ENCODE peak calls at places on chromosome 20, in eight cellular contexts. X is neural progenitor cell; U is foreskin keratinocyte; O is DND-41; I is CD8-positive, alpha-beta T cell; C is B cell; D is fibroblast of pulmonary artery; J is MCF 10A. W is an unnamed sample.

GRCh38 chr20:56689852-56690485 is 60.9 kb downstream of the TFAP2C start:
- DNase-seq in X (no peak), U (peak; percentile 51), O (no peak), I (no peak), C (no peak), D (peak; percentile 11), J (peak; percentile 79), W (no peak)

GRCh38 chr20:41392871-41393704 is 26.5 kb upstream of the EMILIN3 start:
- DNase-seq in X (no peak), U (peak; percentile 54), O (no peak), I (no peak), C (no peak), D (peak; percentile 11), J (peak; percentile 7), W (no peak)

GRCh38 chr20:18986146-18986830 is 172.7 kb downstream of the SCP2D1 start:
- DNase-seq in X (no peak), U (no peak), O (no peak), I (no peak), C (no peak), D (no peak), J (no peak), W (no peak)

GRCh38 chr20:10219452-10219791 is 792 bp downstream of the SNAP25 start:
- DNase-seq in X (peak; percentile 92), U (peak; percentile 13), O (peak; percentile 50), I (peak; percentile 65), C (peak; percentile 59), D (peak; percentile 63), J (peak; percentile 63), W (peak; percentile 88)

GRCh38 chr20:38673731-38674177 is 50.5 kb upstream of the SLC32A1 start:
- DNase-seq in X (peak; percentile 49), U (no peak), O (no peak), I (peak; percentile 17), C (no peak), D (no peak), J (no peak), W (no peak)

GRCh38 chr20:63071541-63072181 is 64.9 kb upstream of the BHLHE23 start:
- DNase-seq in X (peak; percentile 62), U (peak; percentile 62), O (no peak), I (peak; percentile 21), C (no peak), D (peak; percentile 18), J (peak; percentile 4), W (no peak)

GRCh38 chr20:17617212-17617867 is 47.5 kb downstream of the DSTN start:
- DNase-seq in X (peak; percentile 75), U (no peak), O (no peak), I (peak; percentile 58), C (peak; percentile 61), D (peak; percentile 45), J (peak; percentile 51), W (no peak)

GRCh38 chr20:50331469-50332251 is 141.0 kb downstream of the CEBPB start:
- DNase-seq in X (no peak), U (no peak), O (no peak), I (no peak), C (no peak), D (no peak), J (peak; percentile 75), W (no peak)

GRCh38 chr20:33311011-33311410 is 28.0 kb downstream of the BPIFB1 start:
- DNase-seq in X (no peak), U (no peak), O (no peak), I (no peak), C (no peak), D (no peak), J (no peak), W (no peak)

GRCh38 chr20:2751868-2752630 is 48.4 kb downstream of the CPXM1 start:
- DNase-seq in X (peak; percentile 59), U (no peak), O (no peak), I (peak; percentile 66), C (peak; percentile 79), D (peak; percentile 14), J (no peak), W (no peak)

GRCh38 chr20:57622579-57623381 is 2.6 kb upstream of the ZBP1 start:
- DNase-seq in X (peak; percentile 63), U (peak; percentile 97), O (peak; percentile 68), I (peak; percentile 75), C (peak; percentile 55), D (peak; percentile 56), J (peak; percentile 75), W (peak; percentile 75)

GRCh38 chr20:46828471-46828870 is 66.2 kb upstream of the EYA2 start:
- DNase-seq in X (no peak), U (peak; percentile 57), O (no peak), I (no peak), C (no peak), D (peak; percentile 27), J (no peak), W (no peak)

GRCh38 chr20:52001999-52002666 is 189.4 kb downstream of the ZFP64 start:
- DNase-seq in X (no peak), U (no peak), O (no peak), I (no peak), C (no peak), D (peak; percentile 24), J (no peak), W (no peak)
- TF ChIP-seq CTCF in X (peak; percentile 31), U (no peak), O (no peak), I (no peak), C (no peak), D (peak; percentile 12), J (no peak), W (no peak)

DNA sequence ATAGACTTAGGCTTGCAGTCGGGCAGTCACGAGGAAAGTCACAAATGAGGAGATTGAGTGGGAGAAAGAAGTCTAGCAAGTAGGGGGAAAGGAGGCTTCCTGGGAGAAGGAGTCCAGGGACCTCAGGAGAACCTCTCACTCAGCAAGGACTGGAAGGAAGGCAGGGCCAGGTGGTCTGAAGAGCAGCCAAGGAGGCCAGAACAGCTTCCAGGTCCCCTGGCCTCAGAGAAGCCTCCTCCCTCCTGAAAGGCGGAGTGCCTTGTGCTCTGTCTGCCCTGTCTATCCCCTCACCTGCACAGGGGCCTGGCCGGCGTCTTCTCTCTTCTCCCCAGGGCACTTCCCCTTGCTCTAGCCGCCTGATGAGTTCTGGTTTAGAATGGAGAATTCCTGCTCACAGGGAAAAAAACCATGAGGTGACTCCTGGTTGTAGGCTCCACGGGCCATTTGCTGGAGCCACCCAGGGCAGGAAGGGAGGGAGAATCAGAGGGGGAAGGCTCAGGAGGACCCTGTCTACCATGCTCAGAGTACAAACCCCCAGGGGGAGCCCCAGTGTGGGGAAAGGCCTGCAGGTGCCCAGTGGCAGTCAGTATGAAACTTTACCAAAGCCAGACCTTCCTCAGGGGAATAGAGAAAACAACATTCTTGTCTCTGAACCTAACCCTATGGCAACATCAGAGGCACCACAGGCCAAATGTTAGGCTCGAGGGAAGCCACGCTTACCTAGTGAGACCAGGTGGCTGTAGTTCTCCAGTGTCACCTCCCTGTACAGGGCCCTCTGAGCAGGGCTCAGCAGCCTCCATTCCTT is 11.2 kb downstream of the ZNF337 start:
- DNase-seq in X (no peak), U (no peak), O (peak; percentile 59), I (no peak), C (no peak), D (no peak), J (no peak), W (no peak)
- TF ChIP-seq CTCF in X (no peak), U (no peak), O (peak; percentile 50), I (no peak), C (no peak), D (no peak), J (no peak), W (no peak)

GRCh38 chr20:45305262-45305661 is 1.4 kb upstream of the RBPJL start:
- DNase-seq in X (no peak), U (no peak), O (no peak), I (no peak), C (no peak), D (no peak), J (no peak), W (no peak)
- TF ChIP-seq CTCF in X (no peak), U (peak; percentile 29), O (no peak), I (no peak), C (no peak), D (no peak), J (no peak), W (no peak)

GRCh38 chr20:59940129-59940955 is at the start of the genes FAM217B and PPP1R3D:
- DNase-seq in X (peak; percentile 91), U (peak; percentile 88), O (peak; percentile 93), I (peak; percentile 85), C (peak; percentile 99), D (peak; percentile 97), J (peak; percentile 94), W (peak; percentile 88)
- TF ChIP-seq CTCF in X (peak; percentile 18), U (peak; percentile 44), O (peak; percentile 44), I (no peak), C (no peak), D (no peak), J (no peak), W (no peak)

W was measured in mesothelial cell of epicardium.